ENCODE peak calls at places on chromosomes 7 and 10, in nine cellular contexts. One of them, this sample, is unnamed.

GRCh38 chr10:58743466-58744115 is 230.9 kb downstream of the BICC1 start:
- ATAC-seq in foreskin keratinocyte: no peak
- ATAC-seq in natural killer cell: no peak
- ATAC-seq in left colon: no peak
- ATAC-seq in aorta: no peak
- ATAC-seq in mucosa of descending colon: no peak
- ATAC-seq in Panc1: no peak
- ATAC-seq in psoas muscle: no peak
- ATAC-seq in activated naive CD4-positive, alpha-beta T cell treated with anti-CD3 and anti-CD28 coated beads, Interleukin-2, amount 50 U/mL, for 72 hours: no peak
- ATAC-seq in this sample: no peak

GRCh38 chr10:22489467-22489866 is 144.2 kb downstream of the SPAG6 start:
- ATAC-seq in foreskin keratinocyte: peak; percentile 26
- ATAC-seq in natural killer cell: no peak
- ATAC-seq in left colon: no peak
- ATAC-seq in aorta: no peak
- ATAC-seq in mucosa of descending colon: no peak
- ATAC-seq in Panc1: no peak
- ATAC-seq in psoas muscle: no peak
- ATAC-seq in activated naive CD4-positive, alpha-beta T cell treated with anti-CD3 and anti-CD28 coated beads, Interleukin-2, amount 50 U/mL, for 72 hours: no peak
- ATAC-seq in this sample: no peak

GRCh38 chr7:106569500-106569929 is 91.4 kb downstream of the CCDC71L start:
- ATAC-seq in foreskin keratinocyte: no peak
- ATAC-seq in natural killer cell: no peak
- ATAC-seq in left colon: no peak
- ATAC-seq in aorta: no peak
- ATAC-seq in mucosa of descending colon: no peak
- ATAC-seq in Panc1: no peak
- ATAC-seq in psoas muscle: no peak
- ATAC-seq in activated naive CD4-positive, alpha-beta T cell treated with anti-CD3 and anti-CD28 coated beads, Interleukin-2, amount 50 U/mL, for 72 hours: no peak
- ATAC-seq in this sample: no peak

GRCh38 chr7:98685541-98685940 is 68.5 kb downstream of the NPTX2 start:
- ATAC-seq in foreskin keratinocyte: no peak
- ATAC-seq in natural killer cell: no peak
- ATAC-seq in left colon: no peak
- ATAC-seq in aorta: no peak
- ATAC-seq in mucosa of descending colon: no peak
- ATAC-seq in Panc1: no peak
- ATAC-seq in psoas muscle: no peak
- ATAC-seq in activated naive CD4-positive, alpha-beta T cell treated with anti-CD3 and anti-CD28 coated beads, Interleukin-2, amount 50 U/mL, for 72 hours: no peak
- ATAC-seq in this sample: no peak

GRCh38 chr7:22001345-22002004 is 55.8 kb upstream of the CDCA7L start:
- ATAC-seq in foreskin keratinocyte: peak; percentile 79
- ATAC-seq in natural killer cell: peak; percentile 82
- ATAC-seq in left colon: peak; percentile 45
- ATAC-seq in aorta: peak; percentile 63
- ATAC-seq in mucosa of descending colon: peak; percentile 62
- ATAC-seq in Panc1: peak; percentile 80
- ATAC-seq in psoas muscle: peak; percentile 55
- ATAC-seq in activated naive CD4-positive, alpha-beta T cell treated with anti-CD3 and anti-CD28 coated beads, Interleukin-2, amount 50 U/mL, for 72 hours: peak; percentile 70
- ATAC-seq in this sample: peak; percentile 57

GRCh38 chr10:4770766-4771553 is 55.0 kb upstream of the AKR1E2 start:
- ATAC-seq in foreskin keratinocyte: peak; percentile 88
- ATAC-seq in natural killer cell: no peak
- ATAC-seq in left colon: peak; percentile 75
- ATAC-seq in aorta: peak; percentile 75
- ATAC-seq in mucosa of descending colon: peak; percentile 81
- ATAC-seq in Panc1: peak; percentile 88
- ATAC-seq in psoas muscle: peak; percentile 75
- ATAC-seq in activated naive CD4-positive, alpha-beta T cell treated with anti-CD3 and anti-CD28 coated beads, Interleukin-2, amount 50 U/mL, for 72 hours: no peak
- ATAC-seq in this sample: peak; percentile 96

GRCh38 chr7:50792342-50793114 is 9.8 kb upstream of the GRB10 start:
- ATAC-seq in foreskin keratinocyte: peak; percentile 48
- ATAC-seq in natural killer cell: no peak
- ATAC-seq in left colon: peak; percentile 10
- ATAC-seq in aorta: peak; percentile 27
- ATAC-seq in mucosa of descending colon: no peak
- ATAC-seq in Panc1: peak; percentile 76
- ATAC-seq in psoas muscle: peak; percentile 40
- ATAC-seq in activated naive CD4-positive, alpha-beta T cell treated with anti-CD3 and anti-CD28 coated beads, Interleukin-2, amount 50 U/mL, for 72 hours: peak; percentile 47
- ATAC-seq in this sample: no peak

GRCh38 chr7:139451638-139452037 is 31.8 kb downstream of the KLRG2 start:
- ATAC-seq in foreskin keratinocyte: peak; percentile 64
- ATAC-seq in natural killer cell: no peak
- ATAC-seq in left colon: no peak
- ATAC-seq in aorta: peak; percentile 48
- ATAC-seq in mucosa of descending colon: no peak
- ATAC-seq in Panc1: peak; percentile 39
- ATAC-seq in psoas muscle: no peak
- ATAC-seq in activated naive CD4-positive, alpha-beta T cell treated with anti-CD3 and anti-CD28 coated beads, Interleukin-2, amount 50 U/mL, for 72 hours: no peak
- ATAC-seq in this sample: no peak

GRCh38 chr10:19488592-19489280 is 327.5 kb upstream of the PLXDC2 start:
- ATAC-seq in foreskin keratinocyte: peak; percentile 34
- ATAC-seq in natural killer cell: no peak
- ATAC-seq in left colon: no peak
- ATAC-seq in aorta: peak; percentile 84
- ATAC-seq in mucosa of descending colon: no peak
- ATAC-seq in Panc1: no peak
- ATAC-seq in psoas muscle: peak; percentile 64
- ATAC-seq in activated naive CD4-positive, alpha-beta T cell treated with anti-CD3 and anti-CD28 coated beads, Interleukin-2, amount 50 U/mL, for 72 hours: no peak
- ATAC-seq in this sample: no peak

GRCh38 chr7:77419102-77419501 is 3.0 kb upstream of the GSAP start:
- ATAC-seq in foreskin keratinocyte: no peak
- ATAC-seq in natural killer cell: no peak
- ATAC-seq in left colon: no peak
- ATAC-seq in aorta: no peak
- ATAC-seq in mucosa of descending colon: no peak
- ATAC-seq in Panc1: no peak
- ATAC-seq in psoas muscle: no peak
- ATAC-seq in activated naive CD4-positive, alpha-beta T cell treated with anti-CD3 and anti-CD28 coated beads, Interleukin-2, amount 50 U/mL, for 72 hours: peak; percentile 72
- ATAC-seq in this sample: no peak

GRCh38 chr7:115340828-115341227 is 418.9 kb downstream of the MDFIC start:
- ATAC-seq in foreskin keratinocyte: peak; percentile 100
- ATAC-seq in natural killer cell: no peak
- ATAC-seq in left colon: no peak
- ATAC-seq in aorta: no peak
- ATAC-seq in mucosa of descending colon: no peak
- ATAC-seq in Panc1: no peak
- ATAC-seq in psoas muscle: no peak
- ATAC-seq in activated naive CD4-positive, alpha-beta T cell treated with anti-CD3 and anti-CD28 coated beads, Interleukin-2, amount 50 U/mL, for 72 hours: peak; percentile 48
- ATAC-seq in this sample: peak; percentile 94

GRCh38 chr7:149729983-149730801 is 43.2 kb downstream of the ZNF467 start:
- ATAC-seq in foreskin keratinocyte: no peak
- ATAC-seq in natural killer cell: no peak
- ATAC-seq in left colon: no peak
- ATAC-seq in aorta: no peak
- ATAC-seq in mucosa of descending colon: no peak
- ATAC-seq in Panc1: no peak
- ATAC-seq in psoas muscle: peak; percentile 88
- ATAC-seq in activated naive CD4-positive, alpha-beta T cell treated with anti-CD3 and anti-CD28 coated beads, Interleukin-2, amount 50 U/mL, for 72 hours: no peak
- ATAC-seq in this sample: no peak

GRCh38 chr7:22725585-22725984 is 1.4 kb upstream of the IL6 start:
- ATAC-seq in foreskin keratinocyte: no peak
- ATAC-seq in natural killer cell: no peak
- ATAC-seq in left colon: no peak
- ATAC-seq in aorta: no peak
- ATAC-seq in mucosa of descending colon: no peak
- ATAC-seq in Panc1: peak; percentile 13
- ATAC-seq in psoas muscle: peak; percentile 4
- ATAC-seq in activated naive CD4-positive, alpha-beta T cell treated with anti-CD3 and anti-CD28 coated beads, Interleukin-2, amount 50 U/mL, for 72 hours: no peak
- ATAC-seq in this sample: no peak

GRCh38 chr7:111476586-111477293 is 85.6 kb downstream of the IMMP2L start:
- ATAC-seq in foreskin keratinocyte: no peak
- ATAC-seq in natural killer cell: no peak
- ATAC-seq in left colon: no peak
- ATAC-seq in aorta: no peak
- ATAC-seq in mucosa of descending colon: no peak
- ATAC-seq in Panc1: no peak
- ATAC-seq in psoas muscle: no peak
- ATAC-seq in activated naive CD4-positive, alpha-beta T cell treated with anti-CD3 and anti-CD28 coated beads, Interleukin-2, amount 50 U/mL, for 72 hours: no peak
- ATAC-seq in this sample: no peak

GRCh38 chr7:66970310-66970709 is 25.1 kb downstream of the SBDS start:
- ATAC-seq in foreskin keratinocyte: no peak
- ATAC-seq in natural killer cell: no peak
- ATAC-seq in left colon: peak; percentile 74
- ATAC-seq in aorta: no peak
- ATAC-seq in mucosa of descending colon: peak; percentile 67
- ATAC-seq in Panc1: peak; percentile 52
- ATAC-seq in psoas muscle: no peak
- ATAC-seq in activated naive CD4-positive, alpha-beta T cell treated with anti-CD3 and anti-CD28 coated beads, Interleukin-2, amount 50 U/mL, for 72 hours: no peak
- ATAC-seq in this sample: peak; percentile 37

GRCh38 chr10:93268021-93268420 is 194.3 kb downstream of the CYP26A1 start:
- ATAC-seq in foreskin keratinocyte: no peak
- ATAC-seq in natural killer cell: no peak
- ATAC-seq in left colon: no peak
- ATAC-seq in aorta: no peak
- ATAC-seq in mucosa of descending colon: no peak
- ATAC-seq in Panc1: no peak
- ATAC-seq in psoas muscle: no peak
- ATAC-seq in activated naive CD4-positive, alpha-beta T cell treated with anti-CD3 and anti-CD28 coated beads, Interleukin-2, amount 50 U/mL, for 72 hours: no peak
- ATAC-seq in this sample: no peak

GRCh38 chr7:91082854-91083495 is 181.3 kb upstream of the FZD1 start:
- ATAC-seq in foreskin keratinocyte: no peak
- ATAC-seq in natural killer cell: no peak
- ATAC-seq in left colon: no peak
- ATAC-seq in aorta: peak; percentile 72
- ATAC-seq in mucosa of descending colon: no peak
- ATAC-seq in Panc1: no peak
- ATAC-seq in psoas muscle: no peak
- ATAC-seq in activated naive CD4-positive, alpha-beta T cell treated with anti-CD3 and anti-CD28 coated beads, Interleukin-2, amount 50 U/mL, for 72 hours: peak; percentile 63
- ATAC-seq in this sample: no peak

GRCh38 chr10:5576154-5576748 is 51.5 kb downstream of the CALML3 start:
- ATAC-seq in foreskin keratinocyte: no peak
- ATAC-seq in natural killer cell: no peak
- ATAC-seq in left colon: no peak
- ATAC-seq in aorta: no peak
- ATAC-seq in mucosa of descending colon: no peak
- ATAC-seq in Panc1: no peak
- ATAC-seq in psoas muscle: no peak
- ATAC-seq in activated naive CD4-positive, alpha-beta T cell treated with anti-CD3 and anti-CD28 coated beads, Interleukin-2, amount 50 U/mL, for 72 hours: no peak
- ATAC-seq in this sample: no peak

GRCh38 chr10:42690449-42691360 is 52.3 kb upstream of the ZNF33B start:
- ATAC-seq in foreskin keratinocyte: no peak
- ATAC-seq in natural killer cell: no peak
- ATAC-seq in left colon: no peak
- ATAC-seq in aorta: peak; percentile 33
- ATAC-seq in mucosa of descending colon: no peak
- ATAC-seq in Panc1: peak; percentile 89
- ATAC-seq in psoas muscle: no peak
- ATAC-seq in activated naive CD4-positive, alpha-beta T cell treated with anti-CD3 and anti-CD28 coated beads, Interleukin-2, amount 50 U/mL, for 72 hours: no peak
- ATAC-seq in this sample: peak; percentile 41

GRCh38 chr10:970311-971149 is 17.7 kb upstream of the GTPBP4 start:
- ATAC-seq in foreskin keratinocyte: no peak
- ATAC-seq in natural killer cell: no peak
- ATAC-seq in left colon: peak; percentile 87
- ATAC-seq in aorta: no peak
- ATAC-seq in mucosa of descending colon: peak; percentile 84
- ATAC-seq in Panc1: no peak
- ATAC-seq in psoas muscle: peak; percentile 66
- ATAC-seq in activated naive CD4-positive, alpha-beta T cell treated with anti-CD3 and anti-CD28 coated beads, Interleukin-2, amount 50 U/mL, for 72 hours: no peak
- ATAC-seq in this sample: peak; percentile 31

GRCh38 chr7:55309040-55309991 is 55.8 kb upstream of the LANCL2 start:
- ATAC-seq in foreskin keratinocyte: no peak
- ATAC-seq in natural killer cell: peak; percentile 78
- ATAC-seq in left colon: no peak
- ATAC-seq in aorta: no peak
- ATAC-seq in mucosa of descending colon: peak; percentile 62
- ATAC-seq in Panc1: no peak
- ATAC-seq in psoas muscle: no peak
- ATAC-seq in activated naive CD4-positive, alpha-beta T cell treated with anti-CD3 and anti-CD28 coated beads, Interleukin-2, amount 50 U/mL, for 72 hours: peak; percentile 90
- ATAC-seq in this sample: peak; percentile 22

GRCh38 chr7:95213809-95214492 is 110.4 kb downstream of the PON1 start:
- ATAC-seq in foreskin keratinocyte: no peak
- ATAC-seq in natural killer cell: no peak
- ATAC-seq in left colon: no peak
- ATAC-seq in aorta: peak; percentile 97
- ATAC-seq in mucosa of descending colon: no peak
- ATAC-seq in Panc1: no peak
- ATAC-seq in psoas muscle: peak; percentile 77
- ATAC-seq in activated naive CD4-positive, alpha-beta T cell treated with anti-CD3 and anti-CD28 coated beads, Interleukin-2, amount 50 U/mL, for 72 hours: no peak
- ATAC-seq in this sample: no peak

GRCh38 chr7:90173127-90173844 is 19.0 kb downstream of the STEAP1 start:
- ATAC-seq in foreskin keratinocyte: no peak
- ATAC-seq in natural killer cell: no peak
- ATAC-seq in left colon: peak; percentile 65
- ATAC-seq in aorta: no peak
- ATAC-seq in mucosa of descending colon: peak; percentile 74
- ATAC-seq in Panc1: no peak
- ATAC-seq in psoas muscle: no peak
- ATAC-seq in activated naive CD4-positive, alpha-beta T cell treated with anti-CD3 and anti-CD28 coated beads, Interleukin-2, amount 50 U/mL, for 72 hours: no peak
- ATAC-seq in this sample: no peak

GRCh38 chr10:50536617-50537252 is 87.0 kb downstream of the SGMS1 start:
- ATAC-seq in foreskin keratinocyte: peak; percentile 74
- ATAC-seq in natural killer cell: no peak
- ATAC-seq in left colon: no peak
- ATAC-seq in aorta: no peak
- ATAC-seq in mucosa of descending colon: no peak
- ATAC-seq in Panc1: no peak
- ATAC-seq in psoas muscle: no peak
- ATAC-seq in activated naive CD4-positive, alpha-beta T cell treated with anti-CD3 and anti-CD28 coated beads, Interleukin-2, amount 50 U/mL, for 72 hours: no peak
- ATAC-seq in this sample: peak; percentile 29